ENCODE peak calls at places on chromosomes 7 and 10, in seven cellular contexts. X is sigmoid colon, M is upper lobe of left lung, F is stomach, P is esophagus muscularis mucosa, A is Panc1, I is transverse colon. V is an unnamed sample.

GRCh38 chr10:14952851-14953451 is 945 bp downstream of the DCLRE1C start:
- DNase-seq in A (no peak), I (no peak), M (no peak), F (no peak), P (no peak), X (no peak), V (no peak)

GRCh38 chr10:31064334-31064733 is 32.7 kb upstream of the ZNF438 start:
- DNase-seq in F (no peak), P (no peak), X (peak), I (no peak), A (no peak), M (no peak), V (no peak)

GRCh38 chr7:84022009-84022408 is 172.6 kb downstream of the SEMA3A start:
- DNase-seq in A (no peak), F (no peak), I (no peak), P (no peak), X (no peak), M (no peak), V (no peak)

GRCh38 chr7:141027043-141027442 is 12.3 kb upstream of the MRPS33 start:
- DNase-seq in P (no peak), F (no peak), I (no peak), M (no peak), X (no peak), A (no peak), V (no peak)

GRCh38 chr7:50598455-50599343 is 33.5 kb upstream of the DDC start:
- DNase-seq in P (no peak), M (no peak), I (no peak), A (no peak), F (no peak), X (no peak), V (no peak)

GRCh38 chr7:70738080-70738479 is 393.9 kb upstream of the GALNT17 start:
- DNase-seq in P (no peak), M (peak), A (no peak), X (no peak), F (peak), I (peak), V (peak)

GRCh38 chr7:33814958-33815735 is 90.2 kb upstream of the BMPER start:
- DNase-seq in M (no peak), P (peak), F (no peak), A (no peak), I (no peak), X (no peak), V (no peak)

GRCh38 chr10:126331101-126331500 is 57.2 kb downstream of the ADAM12 start:
- DNase-seq in M (no peak), X (no peak), A (no peak), F (no peak), I (no peak), P (no peak), V (no peak)

GRCh38 chr7:4792537-4793126 is 17.2 kb downstream of the AP5Z1 start:
- DNase-seq in P (no peak), X (peak), A (no peak), F (no peak), I (no peak), M (no peak), V (no peak)

GRCh38 chr10:74156919-74157289 is 5.9 kb downstream of the ADK start:
- DNase-seq in X (no peak), F (peak), P (no peak), I (peak), M (no peak), A (no peak), V (no peak)
- TF ChIP-seq POLR2AphosphoS5 in X (no peak), F (no peak), P (no peak), I (no peak), M (no peak), A (no peak), V (no peak)

GRCh38 chr7:77416621-77417371 is 647 bp upstream of the GSAP start:
- DNase-seq in I (no peak), M (peak), F (no peak), X (no peak), P (no peak), A (no peak), V (no peak)
- TF ChIP-seq CTCF in I (no peak), M (no peak), F (no peak), X (no peak), P (no peak), A (peak), V (peak)

DNA sequence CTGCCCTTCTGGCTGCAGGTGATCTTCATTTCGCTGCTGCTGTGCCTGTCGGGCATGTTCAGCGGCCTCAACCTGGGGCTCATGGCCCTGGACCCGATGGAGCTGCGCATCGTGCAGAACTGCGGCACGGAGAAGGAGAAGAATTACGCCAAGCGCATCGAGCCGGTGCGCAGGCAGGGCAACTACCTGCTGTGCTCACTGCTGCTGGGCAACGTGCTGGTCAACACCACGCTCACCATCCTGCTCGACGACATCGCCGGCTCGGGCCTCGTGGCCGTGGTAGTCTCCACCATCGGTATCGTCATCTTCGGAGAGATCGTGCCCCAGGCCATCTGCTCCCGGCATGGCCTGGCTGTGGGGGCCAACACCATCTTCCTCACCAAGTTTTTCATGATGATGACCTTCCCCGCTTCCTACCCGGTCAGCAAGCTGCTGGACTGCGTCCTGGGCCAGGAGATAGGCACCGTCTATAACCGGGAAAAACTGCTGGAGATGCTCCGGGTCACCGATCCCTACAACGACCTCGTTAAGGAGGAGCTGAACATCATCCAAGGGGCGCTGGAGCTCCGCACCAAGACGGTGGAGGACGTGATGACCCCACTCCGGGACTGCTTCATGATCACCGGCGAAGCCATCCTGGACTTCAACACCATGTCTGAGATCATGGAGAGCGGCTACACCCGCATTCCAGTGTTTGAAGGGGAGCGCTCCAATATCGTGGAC is 1.3 kb downstream of the CNNM2 start:
- DNase-seq in X (peak), M (peak), P (no peak), F (peak), A (no peak), I (peak), V (no peak)
- TF ChIP-seq POLR2AphosphoS5 in X (no peak), M (no peak), P (no peak), F (no peak), A (no peak), I (no peak), V (no peak)

GRCh38 chr10:103580422-103580821 is 86.9 kb downstream of the NEURL1 start:
- DNase-seq in M (no peak), I (no peak), F (no peak), A (no peak), P (no peak), X (no peak), V (no peak)

GRCh38 chr10:103580011-103580410 is 86.5 kb downstream of the NEURL1 start:
- DNase-seq in X (no peak), P (no peak), I (no peak), A (no peak), M (no peak), F (no peak), V (no peak)

GRCh38 chr10:103576862-103577261 is 83.4 kb downstream of the NEURL1 start:
- DNase-seq in P (no peak), M (no peak), F (peak), A (no peak), I (no peak), X (no peak), V (no peak)

GRCh38 chr10:103581499-103581898 is 88.0 kb downstream of the NEURL1 start:
- DNase-seq in A (no peak), F (no peak), M (no peak), X (no peak), P (no peak), I (no peak), V (no peak)

GRCh38 chr10:103578782-103579382 is 85.4 kb downstream of the NEURL1 start:
- DNase-seq in X (no peak), A (no peak), F (peak), I (peak), M (no peak), P (no peak), V (no peak)
- TF ChIP-seq CTCF in X (no peak), A (no peak), F (no peak), I (no peak), M (no peak), P (no peak), V (no peak)

DNA sequence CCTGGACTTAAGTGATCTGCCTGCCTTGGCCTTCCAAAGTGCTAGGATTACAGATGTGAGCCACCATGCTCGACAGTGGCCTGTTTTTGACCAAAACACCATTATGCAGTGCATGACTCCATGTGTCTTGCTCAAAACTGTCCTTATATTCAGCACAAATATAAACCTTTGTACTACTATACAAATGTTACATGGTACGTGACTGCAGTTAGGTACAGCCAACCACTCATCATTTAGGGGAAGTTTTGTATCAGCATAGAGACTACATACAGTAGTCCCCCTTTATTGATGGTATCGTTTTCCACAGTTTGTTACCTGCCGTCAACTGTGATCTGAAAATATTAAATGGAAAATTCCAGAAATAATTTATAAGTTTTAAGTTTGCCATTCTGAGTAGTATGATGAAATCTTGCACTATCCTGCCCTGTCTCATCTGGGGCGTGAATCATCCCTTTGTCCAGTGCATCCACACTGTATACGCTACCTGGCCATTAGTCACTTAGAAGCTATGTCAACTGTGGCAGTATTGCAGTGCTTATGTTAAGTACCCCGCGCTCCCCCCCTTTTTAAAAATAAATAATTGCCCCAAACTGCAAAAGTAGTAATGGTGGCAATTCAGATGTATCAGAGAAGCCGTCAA is 23.3 kb upstream of the ZNF282 start:
- DNase-seq in P (no peak), X (no peak), M (no peak), I (no peak), F (no peak), A (no peak), V (no peak)
- TF ChIP-seq POLR2AphosphoS5 in P (no peak), X (no peak), M (no peak), I (no peak), F (no peak), A (no peak), V (no peak)

GRCh38 chr10:95467162-95467599 is 94.0 kb downstream of the SORBS1 start:
- DNase-seq in I (peak), X (peak), A (no peak), P (no peak), F (peak), M (peak), V (peak)

GRCh38 chr10:95469676-95470075 is 91.5 kb downstream of the SORBS1 start:
- DNase-seq in P (no peak), X (no peak), I (no peak), F (no peak), A (no peak), M (no peak), V (no peak)

GRCh38 chr10:95472304-95473088 is 88.7 kb downstream of the SORBS1 start:
- DNase-seq in A (no peak), M (no peak), F (no peak), P (no peak), I (no peak), X (no peak), V (no peak)

GRCh38 chr10:95466450-95466849 is 94.7 kb downstream of the SORBS1 start:
- DNase-seq in F (no peak), P (no peak), M (no peak), I (no peak), X (no peak), A (no peak), V (no peak)

DNA sequence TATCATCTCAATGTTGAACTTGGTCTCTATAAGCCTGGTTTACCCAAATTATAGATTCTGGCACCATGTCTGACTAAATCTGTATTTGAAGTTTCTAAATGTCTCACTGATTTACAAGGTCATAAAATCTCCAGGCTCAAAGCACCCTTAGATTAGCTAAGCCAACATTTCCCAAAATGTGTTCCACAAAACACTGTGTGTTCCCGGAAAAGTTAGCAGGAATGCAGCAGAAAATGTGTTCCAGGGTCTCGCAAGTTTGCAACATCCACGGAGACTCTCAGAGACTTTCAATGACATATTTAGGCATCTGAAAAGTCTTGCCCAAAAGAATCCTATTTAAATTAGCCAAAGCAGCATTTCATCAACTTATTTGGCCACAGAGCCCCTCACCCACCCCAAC is 91.9 kb downstream of the SORBS1 start:
- DNase-seq in M (no peak), I (no peak), X (no peak), P (no peak), F (no peak), A (no peak), V (no peak)
- TF ChIP-seq CTCF in M (no peak), I (no peak), X (no peak), P (no peak), F (no peak), A (no peak), V (no peak)

DNA sequence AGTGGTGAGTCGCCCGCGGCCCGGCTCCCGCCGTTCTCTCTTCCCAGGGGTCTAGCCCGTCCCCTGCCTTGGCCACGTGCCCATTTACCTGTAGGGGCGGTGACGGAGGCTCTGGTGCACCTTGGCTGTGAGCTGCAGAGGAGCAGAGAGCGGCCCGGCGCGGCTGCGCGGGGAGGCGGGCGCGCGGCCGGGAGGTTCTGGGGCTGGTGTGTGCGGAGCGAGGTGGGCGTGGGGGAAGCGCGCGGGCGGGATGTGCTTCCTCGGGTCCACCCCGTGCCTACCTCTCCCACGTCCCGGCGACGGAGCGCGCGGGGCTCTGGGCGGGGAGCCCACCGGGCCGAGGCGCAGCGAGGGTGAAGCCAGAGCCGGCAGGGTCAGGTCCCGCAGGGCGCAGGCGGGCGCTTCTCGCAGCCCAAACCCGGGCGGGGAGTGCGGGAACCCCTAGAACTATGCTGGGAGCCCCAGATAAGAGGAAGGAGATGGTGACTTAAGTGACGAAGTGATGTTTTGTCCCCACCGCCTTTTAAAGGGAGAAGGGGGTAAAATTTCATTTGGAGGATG is 430 bp downstream of the UPP1 start:
- DNase-seq in A (no peak), I (peak), P (no peak), F (peak), M (peak), X (peak), V (peak)
- TF ChIP-seq POLR2AphosphoS5 in A (no peak), I (no peak), P (no peak), F (no peak), M (no peak), X (no peak), V (no peak)

V was measured in prostate gland.